ENCODE peak calls at places on chromosome 7, in ten cellular contexts. N is AG10803, W is fibroblast of pulmonary artery, S is cardiac muscle cell, Y is adrenal gland, Q is DND-41, B is psoas muscle, R is MM.1S, Z is A549, J is AG09309. L is an unnamed sample.

GRCh38 chr7:96300981-96301380 is 20.9 kb downstream of the SLC25A13 start:
- DNase-seq in N (peak), W (no peak), S (no peak), Y (no peak), Q (no peak), B (no peak), R (no peak), Z (no peak), J (no peak), L (peak)

GRCh38 chr7:27185708-27186449 is 847 bp upstream of the HOXA11 start:
- DNase-seq in N (no peak), W (no peak), S (no peak), Y (peak), Q (no peak), B (no peak), R (no peak), Z (no peak), J (no peak), L (no peak)

GRCh38 chr7:142784096-142784495 is 13.3 kb downstream of the PRSS2 start:
- DNase-seq in N (no peak), W (no peak), S (no peak), Y (no peak), Q (no peak), B (no peak), R (peak), Z (no peak), J (no peak), L (no peak)

GRCh38 chr7:7354674-7355073 is 172.3 kb downstream of the C1GALT1 start:
- DNase-seq in N (no peak), W (no peak), S (no peak), Y (no peak), Q (no peak), B (no peak), R (no peak), Z (no peak), J (no peak), L (no peak)

GRCh38 chr7:44073664-44074348 is 8.4 kb upstream of the PGAM2 start:
- DNase-seq in N (peak), W (peak), S (no peak), Y (peak), Q (no peak), B (peak), R (no peak), Z (no peak), J (no peak), L (no peak)

GRCh38 chr7:25894902-25895791 is 256.9 kb upstream of the NFE2L3 start:
- DNase-seq in N (peak), W (peak), S (peak), Y (peak), Q (no peak), B (peak), R (peak), Z (peak), J (no peak), L (no peak)

GRCh38 chr7:65287023-65287422 is 86.6 kb upstream of the ZNF92 start:
- DNase-seq in N (peak), W (no peak), S (no peak), Y (no peak), Q (no peak), B (no peak), R (no peak), Z (no peak), J (no peak), L (no peak)

GRCh38 chr7:141691540-141691939 is 10.4 kb downstream of the DENND11 start:
- DNase-seq in N (no peak), W (no peak), S (no peak), Y (no peak), Q (no peak), B (no peak), R (no peak), Z (no peak), J (no peak), L (no peak)

GRCh38 chr7:29538322-29538874 is 25.2 kb upstream of the PRR15 start:
- DNase-seq in N (no peak), W (no peak), S (peak), Y (no peak), Q (no peak), B (no peak), R (no peak), Z (no peak), J (no peak), L (no peak)

GRCh38 chr7:157404845-157405481 is 68.2 kb downstream of the DNAJB6 start:
- DNase-seq in N (peak), W (peak), S (no peak), Y (peak), Q (peak), B (peak), R (no peak), Z (peak), J (peak), L (peak)

GRCh38 chr7:139774376-139774775 is 3.4 kb downstream of the HIPK2 start:
- DNase-seq in N (peak), W (peak), S (no peak), Y (no peak), Q (no peak), B (no peak), R (no peak), Z (no peak), J (peak), L (peak)

GRCh38 chr7:149028346-149029109 is at the start of gene PDIA4:
- DNase-seq in N (peak), W (peak), S (peak), Y (peak), Q (peak), B (peak), R (peak), Z (peak), J (peak), L (peak)

GRCh38 chr7:63072806-63073205 is 925.8 kb upstream of the ZNF722 start:
- DNase-seq in N (no peak), W (no peak), S (no peak), Y (no peak), Q (no peak), B (no peak), R (no peak), Z (no peak), J (no peak), L (no peak)

GRCh38 chr7:44057181-44057848 is 8.1 kb downstream of the PGAM2 start:
- DNase-seq in N (no peak), W (no peak), S (no peak), Y (no peak), Q (no peak), B (no peak), R (no peak), Z (no peak), J (no peak), L (no peak)

GRCh38 chr7:158910254-158911053 is 54.1 kb downstream of the DYNC2I1 start:
- DNase-seq in N (no peak), W (no peak), S (no peak), Y (no peak), Q (no peak), B (no peak), R (no peak), Z (no peak), J (no peak), L (no peak)

GRCh38 chr7:100567751-100568175 is 5.9 kb downstream of the SAP25 start:
- DNase-seq in N (no peak), W (no peak), S (no peak), Y (peak), Q (no peak), B (no peak), R (no peak), Z (no peak), J (no peak), L (no peak)

GRCh38 chr7:142602756-142603155 is 146.5 kb upstream of the PRSS1 start:
- DNase-seq in N (no peak), W (no peak), S (no peak), Y (no peak), Q (no peak), B (no peak), R (no peak), Z (no peak), J (no peak), L (no peak)

GRCh38 chr7:112882022-112882421 is 91.8 kb upstream of the TMEM168 start:
- DNase-seq in N (no peak), W (no peak), S (no peak), Y (no peak), Q (no peak), B (no peak), R (no peak), Z (no peak), J (no peak), L (no peak)

GRCh38 chr7:142331941-142332340 is 74.1 kb upstream of the PRSS58 start:
- DNase-seq in N (no peak), W (no peak), S (no peak), Y (no peak), Q (no peak), B (no peak), R (no peak), Z (no peak), J (no peak), L (no peak)

GRCh38 chr7:159192761-159193453 is 48.2 kb upstream of the VIPR2 start:
- DNase-seq in N (no peak), W (no peak), S (no peak), Y (no peak), Q (no peak), B (no peak), R (peak), Z (no peak), J (no peak), L (no peak)

GRCh38 chr7:112556633-112557032 is 75.8 kb downstream of the LSMEM1 start:
- DNase-seq in N (no peak), W (no peak), S (no peak), Y (no peak), Q (no peak), B (no peak), R (peak), Z (no peak), J (no peak), L (no peak)

GRCh38 chr7:43164757-43165156 is 52.3 kb downstream of the HECW1 start:
- DNase-seq in N (peak), W (peak), S (no peak), Y (peak), Q (no peak), B (no peak), R (no peak), Z (peak), J (peak), L (peak)

GRCh38 chr7:111096997-111097396 is 6.1 kb downstream of the LRRN3 start:
- DNase-seq in N (no peak), W (no peak), S (no peak), Y (no peak), Q (no peak), B (no peak), R (no peak), Z (no peak), J (no peak), L (no peak)

GRCh38 chr7:22866965-22867364 is 44.3 kb upstream of the TOMM7 start:
- DNase-seq in N (peak), W (peak), S (no peak), Y (no peak), Q (no peak), B (no peak), R (no peak), Z (no peak), J (peak), L (no peak)

GRCh38 chr7:98641646-98642489 is 24.8 kb downstream of the NPTX2 start:
- DNase-seq in N (no peak), W (peak), S (no peak), Y (no peak), Q (no peak), B (no peak), R (peak), Z (no peak), J (no peak), L (no peak)

GRCh38 chr7:51278797-51279196 is 37.8 kb downstream of the COBL start:
- DNase-seq in N (no peak), W (no peak), S (no peak), Y (no peak), Q (no peak), B (peak), R (no peak), Z (no peak), J (no peak), L (no peak)
- H3K4me3 ChIP-seq in N (no peak), W (no peak), S (no peak), Y (no peak), Q (no peak), B (peak), R (no peak), Z (no peak), J (no peak), L (no peak)

GRCh38 chr7:18151419-18151818 is 123.8 kb upstream of the PRPS1L1 start:
- DNase-seq in N (no peak), W (peak), S (no peak), Y (no peak), Q (no peak), B (no peak), R (no peak), Z (peak), J (no peak), L (no peak)
- TF ChIP-seq CTCF in N (no peak), W (peak), S (no peak), Y (no peak), Q (no peak), B (no peak), R (no peak), Z (no peak), J (no peak), L (peak)

GRCh38 chr7:154287370-154287769 is 235.2 kb downstream of the DPP6 start:
- DNase-seq in N (no peak), W (no peak), S (peak), Y (no peak), Q (no peak), B (no peak), R (no peak), Z (no peak), J (no peak), L (no peak)
- H3K4me3 ChIP-seq in N (no peak), W (no peak), S (no peak), Y (no peak), Q (no peak), B (no peak), R (no peak), Z (no peak), J (no peak), L (no peak)

GRCh38 chr7:47483604-47484273 is 98.2 kb downstream of the TNS3 start:
- DNase-seq in N (peak), W (peak), S (no peak), Y (no peak), Q (no peak), B (no peak), R (no peak), Z (no peak), J (no peak), L (no peak)
- TF ChIP-seq CTCF in N (peak), W (peak), S (peak), Y (peak), Q (no peak), B (no peak), R (peak), Z (peak), J (no peak), L (peak)

GRCh38 chr7:46969303-46970130 is 612.4 kb downstream of the TNS3 start:
- DNase-seq in N (peak), W (peak), S (no peak), Y (no peak), Q (no peak), B (no peak), R (no peak), Z (no peak), J (peak), L (no peak)
- H3K4me3 ChIP-seq in N (no peak), W (no peak), S (no peak), Y (no peak), Q (no peak), B (no peak), R (no peak), Z (no peak), J (no peak), L (no peak)

DNA sequence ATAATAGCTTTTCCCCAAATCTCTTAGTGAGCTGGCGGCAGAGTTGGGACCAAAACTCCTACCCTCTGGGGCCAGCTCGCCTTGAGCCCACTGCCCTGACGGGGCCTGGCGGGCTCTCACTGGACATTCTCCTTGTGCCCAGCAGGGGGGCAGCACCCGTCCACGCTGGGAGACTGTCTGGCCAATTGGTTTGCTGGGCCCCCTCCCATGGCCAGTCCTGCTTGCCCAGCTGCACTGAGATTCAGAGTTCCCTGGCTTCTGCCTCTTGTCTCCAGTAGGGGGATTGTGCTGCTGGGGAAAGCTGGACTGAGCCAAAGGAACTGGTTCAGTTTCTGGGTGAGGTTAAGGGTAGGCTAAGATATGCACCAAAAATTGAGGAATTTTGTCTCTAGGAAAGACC is 59.8 kb downstream of the RAMP3 start:
- DNase-seq in N (no peak), W (no peak), S (peak), Y (no peak), Q (no peak), B (no peak), R (no peak), Z (peak), J (no peak), L (no peak)
- TF ChIP-seq CTCF in N (peak), W (peak), S (peak), Y (no peak), Q (peak), B (peak), R (no peak), Z (peak), J (peak), L (peak)

DNA sequence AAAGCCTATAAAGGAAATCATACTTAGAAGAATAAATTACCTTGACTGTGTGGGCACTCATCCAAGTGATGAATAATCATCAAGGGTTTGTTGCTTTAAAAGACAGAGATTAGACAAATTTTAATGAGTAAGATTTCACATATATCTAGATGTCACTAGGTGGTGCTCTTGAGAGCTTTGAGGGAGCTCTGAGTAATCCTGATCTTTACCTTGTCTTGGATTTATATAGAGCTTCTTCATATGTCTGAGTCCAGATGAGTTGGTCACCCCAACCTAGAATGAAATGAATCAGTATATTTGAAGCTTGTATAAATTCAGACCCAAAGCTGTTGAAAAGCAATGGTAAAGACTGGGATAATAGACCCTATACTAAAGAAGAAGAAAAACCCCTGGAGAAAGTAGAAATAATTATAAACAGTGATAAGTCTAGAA is 3.7 kb downstream of the AGR2 start:
- DNase-seq in N (peak), W (peak), S (peak), Y (no peak), Q (no peak), B (no peak), R (peak), Z (peak), J (peak), L (peak)
- H3K4me3 ChIP-seq in N (no peak), W (no peak), S (no peak), Y (no peak), Q (no peak), B (no peak), R (no peak), Z (no peak), J (no peak), L (no peak)

DNA sequence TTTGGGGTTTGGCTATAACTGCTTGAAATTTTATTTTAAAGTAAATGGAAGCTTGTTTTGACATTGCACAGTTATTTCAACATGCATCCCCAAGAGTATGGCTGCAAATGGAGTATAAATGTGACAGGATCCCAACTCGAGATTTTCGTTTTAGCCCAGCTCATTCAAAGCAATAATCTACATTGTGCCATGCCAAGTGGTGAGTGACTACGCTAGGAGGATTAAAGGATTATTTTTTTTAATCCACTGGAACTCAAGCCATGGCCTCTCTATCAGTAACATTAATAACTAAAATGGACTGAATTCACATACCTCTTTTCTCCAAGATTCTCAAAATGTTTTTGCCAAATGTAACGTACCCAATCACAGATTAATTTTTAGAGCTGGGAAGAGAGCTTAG is 60.6 kb upstream of the AUTS2 start:
- DNase-seq in N (no peak), W (no peak), S (no peak), Y (no peak), Q (no peak), B (no peak), R (no peak), Z (no peak), J (no peak), L (no peak)
- TF ChIP-seq CTCF in N (no peak), W (no peak), S (no peak), Y (no peak), Q (no peak), B (no peak), R (no peak), Z (no peak), J (no peak), L (no peak)